ENCODE peak calls at places on chromosome 1, in four cellular contexts. B is activated T-cell treated with anti-CD3 and anti-CD28 coated beads for 1 hour, R is iPS-NIHi11, T is NCI-H82. V is an unnamed sample.

GRCh38 chr1:43719063-43719462 is 11.7 kb downstream of the ST3GAL3 start:
- DNase-seq in B (no peak), T (no peak), R (no peak), V (no peak)

GRCh38 chr1:48396208-48396607 is 75.8 kb downstream of the SPATA6 start:
- DNase-seq in R (no peak), T (no peak), B (no peak), V (no peak)

GRCh38 chr1:171226757-171227370 is 21.4 kb upstream of the FMO1 start:
- DNase-seq in R (peak), B (no peak), T (peak), V (no peak)

GRCh38 chr1:167082511-167083027 is 7.6 kb downstream of the GPA33 start:
- DNase-seq in R (no peak), T (peak), B (no peak), V (no peak)

GRCh38 chr1:51309291-51309690 is 21.1 kb downstream of the TTC39A start:
- DNase-seq in T (no peak), B (no peak), R (no peak), V (no peak)

GRCh38 chr1:54277451-54278355 is 77.7 kb downstream of the MRPL37 start:
- DNase-seq in B (no peak), T (no peak), R (no peak), V (no peak)

GRCh38 chr1:4016351-4017130 is 116.5 kb upstream of the C1orf174 start:
- DNase-seq in R (no peak), T (no peak), B (no peak), V (no peak)

GRCh38 chr1:145991799-145992412 is 4.5 kb downstream of the TXNIP start:
- DNase-seq in T (no peak), R (no peak), B (no peak), V (no peak)

GRCh38 chr1:164895026-164895907 is 336.3 kb downstream of the PBX1 start:
- DNase-seq in R (no peak), T (no peak), B (no peak), V (no peak)

GRCh38 chr1:191558389-191558788 is 599.9 kb upstream of the RGS18 start:
- DNase-seq in R (no peak), T (no peak), B (no peak), V (no peak)

GRCh38 chr1:206699626-206700025 is 14.9 kb downstream of the MAPKAPK2 start:
- DNase-seq in R (no peak), T (no peak), B (no peak), V (no peak)

GRCh38 chr1:17274186-17275170 is 25.6 kb downstream of the PADI3 start:
- DNase-seq in T (peak), R (peak), B (no peak), V (peak)

GRCh38 chr1:172999349-172999748 is 51.4 kb downstream of the TNFSF18 start:
- DNase-seq in T (no peak), R (no peak), B (no peak), V (no peak)

GRCh38 chr1:179187043-179187442 is 42.4 kb downstream of the ABL2 start:
- DNase-seq in R (no peak), B (no peak), T (no peak), V (no peak)

V was measured in BE2C.